ENCODE peak calls at places on chromosomes 4 and X, in five cellular contexts. One of them, this sample, is unnamed.

GRCh38 chr4:98289375-98289774 is 28.2 kb downstream of the RAP1GDS1 start:
- DNase-seq in OCI-M1: peak
- DNase-seq in globus pallidus: no peak
- DNase-seq in EL: peak
- DNase-seq in Caco-2: no peak
- DNase-seq in this sample: no peak

GRCh38 chr4:17512973-17513665 is 1.2 kb upstream of the QDPR start:
- DNase-seq in OCI-M1: no peak
- DNase-seq in globus pallidus: no peak
- DNase-seq in EL: no peak
- DNase-seq in Caco-2: no peak
- DNase-seq in this sample: no peak

GRCh38 chrX:153649178-153649914 is 2.3 kb downstream of the DUSP9 start:
- DNase-seq in OCI-M1: peak
- DNase-seq in globus pallidus: no peak
- DNase-seq in EL: peak
- DNase-seq in Caco-2: peak
- DNase-seq in this sample: no peak

GRCh38 chr4:125710766-125711165 is 396.0 kb downstream of the FAT4 start:
- DNase-seq in OCI-M1: no peak
- DNase-seq in globus pallidus: no peak
- DNase-seq in EL: no peak
- DNase-seq in Caco-2: no peak
- DNase-seq in this sample: no peak

GRCh38 chr4:4592414-4592813 is 50.6 kb upstream of the STX18 start:
- DNase-seq in OCI-M1: no peak
- DNase-seq in globus pallidus: no peak
- DNase-seq in EL: no peak
- DNase-seq in Caco-2: no peak
- DNase-seq in this sample: no peak

GRCh38 chr4:76306882-76307669 is 543 bp downstream of the STBD1 start:
- DNase-seq in OCI-M1: peak
- DNase-seq in globus pallidus: peak
- DNase-seq in EL: peak
- DNase-seq in Caco-2: peak
- DNase-seq in this sample: peak

GRCh38 chrX:26558719-26559386 is 342.9 kb downstream of the MAGEB5 start:
- DNase-seq in OCI-M1: no peak
- DNase-seq in globus pallidus: no peak
- DNase-seq in EL: no peak
- DNase-seq in Caco-2: no peak
- DNase-seq in this sample: no peak

GRCh38 chrX:117839544-117839943 is 277.1 kb downstream of the KLHL13 start:
- DNase-seq in OCI-M1: no peak
- DNase-seq in globus pallidus: no peak
- DNase-seq in EL: no peak
- DNase-seq in Caco-2: peak
- DNase-seq in this sample: no peak

GRCh38 chrX:72107320-72107719 is 24.4 kb downstream of the RTL5 start:
- DNase-seq in OCI-M1: peak
- DNase-seq in globus pallidus: no peak
- DNase-seq in EL: peak
- DNase-seq in Caco-2: peak
- DNase-seq in this sample: no peak

This sample was measured in astrocyte of the hippocampus.